ENCODE peak calls at places on chromosomes 13 and 19, in ten cellular contexts. One of them, this sample, is unnamed.
A peak's percentile ranks its signal among the peaks of the same experiment; 100 is the strongest.

GRCh38 chr13:30125422-30126073 is 181.8 kb downstream of the KATNAL1 start:
- DNase-seq in EH: peak; percentile 89
- DNase-seq in activated CD4-positive, alpha-beta T cell treated with anti-CD3 and anti-CD28 coated beads for 1 hour: no peak
- DNase-seq in CD4-positive, alpha-beta T cell: no peak
- DNase-seq in M059J: peak; percentile 89
- DNase-seq in posterior cingulate gyrus: no peak
- DNase-seq in WTC11: no peak
- DNase-seq in stimulated activated naive CD8-positive, alpha-beta T cell treated with anti-CD3 and anti-CD28 coated beads, Interleukin-15, amount 100 ng/mL, for 72 hours: no peak
- DNase-seq in tibial nerve: no peak
- DNase-seq in T follicular helper cell: no peak
- DNase-seq in this sample: peak; percentile 59

GRCh38 chr19:43780706-43781525 is at the start of gene KCNN4:
- DNase-seq in EH: peak; percentile 45
- DNase-seq in activated CD4-positive, alpha-beta T cell treated with anti-CD3 and anti-CD28 coated beads for 1 hour: peak; percentile 36
- DNase-seq in CD4-positive, alpha-beta T cell: peak; percentile 64
- DNase-seq in M059J: peak; percentile 83
- DNase-seq in posterior cingulate gyrus: no peak
- DNase-seq in WTC11: no peak
- DNase-seq in stimulated activated naive CD8-positive, alpha-beta T cell treated with anti-CD3 and anti-CD28 coated beads, Interleukin-15, amount 100 ng/mL, for 72 hours: peak; percentile 79
- DNase-seq in tibial nerve: no peak
- DNase-seq in T follicular helper cell: peak; percentile 21
- DNase-seq in this sample: peak; percentile 62

GRCh38 chr19:15536350-15536749 is 28.0 kb downstream of the CYP4F22 start:
- DNase-seq in EH: no peak
- DNase-seq in activated CD4-positive, alpha-beta T cell treated with anti-CD3 and anti-CD28 coated beads for 1 hour: no peak
- DNase-seq in CD4-positive, alpha-beta T cell: no peak
- DNase-seq in M059J: no peak
- DNase-seq in posterior cingulate gyrus: no peak
- DNase-seq in WTC11: no peak
- DNase-seq in stimulated activated naive CD8-positive, alpha-beta T cell treated with anti-CD3 and anti-CD28 coated beads, Interleukin-15, amount 100 ng/mL, for 72 hours: no peak
- DNase-seq in tibial nerve: no peak
- DNase-seq in T follicular helper cell: no peak
- DNase-seq in this sample: no peak

GRCh38 chr13:26585136-26585535 is 27.7 kb downstream of the WASF3 start:
- DNase-seq in EH: no peak
- DNase-seq in activated CD4-positive, alpha-beta T cell treated with anti-CD3 and anti-CD28 coated beads for 1 hour: no peak
- DNase-seq in CD4-positive, alpha-beta T cell: no peak
- DNase-seq in M059J: no peak
- DNase-seq in posterior cingulate gyrus: no peak
- DNase-seq in WTC11: no peak
- DNase-seq in stimulated activated naive CD8-positive, alpha-beta T cell treated with anti-CD3 and anti-CD28 coated beads, Interleukin-15, amount 100 ng/mL, for 72 hours: no peak
- DNase-seq in tibial nerve: no peak
- DNase-seq in T follicular helper cell: no peak
- DNase-seq in this sample: no peak

GRCh38 chr19:2053601-2054389 is 2.8 kb upstream of the MKNK2 start:
- DNase-seq in EH: no peak
- DNase-seq in activated CD4-positive, alpha-beta T cell treated with anti-CD3 and anti-CD28 coated beads for 1 hour: no peak
- DNase-seq in CD4-positive, alpha-beta T cell: no peak
- DNase-seq in M059J: no peak
- DNase-seq in posterior cingulate gyrus: no peak
- DNase-seq in WTC11: no peak
- DNase-seq in stimulated activated naive CD8-positive, alpha-beta T cell treated with anti-CD3 and anti-CD28 coated beads, Interleukin-15, amount 100 ng/mL, for 72 hours: no peak
- DNase-seq in tibial nerve: no peak
- DNase-seq in T follicular helper cell: no peak
- DNase-seq in this sample: peak; percentile 87

GRCh38 chr19:42281175-42282035 is 12.4 kb downstream of the CIC start:
- DNase-seq in EH: peak; percentile 58
- DNase-seq in activated CD4-positive, alpha-beta T cell treated with anti-CD3 and anti-CD28 coated beads for 1 hour: no peak
- DNase-seq in CD4-positive, alpha-beta T cell: no peak
- DNase-seq in M059J: peak; percentile 69
- DNase-seq in posterior cingulate gyrus: peak; percentile 76
- DNase-seq in WTC11: no peak
- DNase-seq in stimulated activated naive CD8-positive, alpha-beta T cell treated with anti-CD3 and anti-CD28 coated beads, Interleukin-15, amount 100 ng/mL, for 72 hours: peak; percentile 50
- DNase-seq in tibial nerve: peak; percentile 61
- DNase-seq in T follicular helper cell: no peak
- DNase-seq in this sample: peak; percentile 86

GRCh38 chr19:3479819-3480215 is 508 bp downstream of the SMIM24 start:
- DNase-seq in EH: peak; percentile 31
- DNase-seq in activated CD4-positive, alpha-beta T cell treated with anti-CD3 and anti-CD28 coated beads for 1 hour: no peak
- DNase-seq in CD4-positive, alpha-beta T cell: no peak
- DNase-seq in M059J: no peak
- DNase-seq in posterior cingulate gyrus: no peak
- DNase-seq in WTC11: peak; percentile 75
- DNase-seq in stimulated activated naive CD8-positive, alpha-beta T cell treated with anti-CD3 and anti-CD28 coated beads, Interleukin-15, amount 100 ng/mL, for 72 hours: no peak
- DNase-seq in tibial nerve: no peak
- DNase-seq in T follicular helper cell: peak; percentile 32
- DNase-seq in this sample: no peak

GRCh38 chr13:100734194-100734720 is 59.7 kb upstream of the TMTC4 start:
- DNase-seq in EH: no peak
- DNase-seq in activated CD4-positive, alpha-beta T cell treated with anti-CD3 and anti-CD28 coated beads for 1 hour: no peak
- DNase-seq in CD4-positive, alpha-beta T cell: no peak
- DNase-seq in M059J: no peak
- DNase-seq in posterior cingulate gyrus: no peak
- DNase-seq in WTC11: no peak
- DNase-seq in stimulated activated naive CD8-positive, alpha-beta T cell treated with anti-CD3 and anti-CD28 coated beads, Interleukin-15, amount 100 ng/mL, for 72 hours: no peak
- DNase-seq in tibial nerve: no peak
- DNase-seq in T follicular helper cell: no peak
- DNase-seq in this sample: no peak

GRCh38 chr13:79735228-79735627 is 254.3 kb downstream of the NDFIP2 start:
- DNase-seq in EH: peak; percentile 50
- DNase-seq in activated CD4-positive, alpha-beta T cell treated with anti-CD3 and anti-CD28 coated beads for 1 hour: no peak
- DNase-seq in CD4-positive, alpha-beta T cell: no peak
- DNase-seq in M059J: no peak
- DNase-seq in posterior cingulate gyrus: no peak
- DNase-seq in WTC11: no peak
- DNase-seq in stimulated activated naive CD8-positive, alpha-beta T cell treated with anti-CD3 and anti-CD28 coated beads, Interleukin-15, amount 100 ng/mL, for 72 hours: no peak
- DNase-seq in tibial nerve: no peak
- DNase-seq in T follicular helper cell: no peak
- DNase-seq in this sample: peak; percentile 1

GRCh38 chr13:101917475-101917810 is 465.0 kb downstream of the ITGBL1 start:
- DNase-seq in EH: no peak
- DNase-seq in activated CD4-positive, alpha-beta T cell treated with anti-CD3 and anti-CD28 coated beads for 1 hour: no peak
- DNase-seq in CD4-positive, alpha-beta T cell: no peak
- DNase-seq in M059J: no peak
- DNase-seq in posterior cingulate gyrus: peak; percentile 36
- DNase-seq in WTC11: peak; percentile 36
- DNase-seq in stimulated activated naive CD8-positive, alpha-beta T cell treated with anti-CD3 and anti-CD28 coated beads, Interleukin-15, amount 100 ng/mL, for 72 hours: no peak
- DNase-seq in tibial nerve: no peak
- DNase-seq in T follicular helper cell: no peak
- DNase-seq in this sample: no peak

GRCh38 chr19:33349319-33350289 is 23.9 kb upstream of the CEBPG start:
- DNase-seq in EH: no peak
- DNase-seq in activated CD4-positive, alpha-beta T cell treated with anti-CD3 and anti-CD28 coated beads for 1 hour: no peak
- DNase-seq in CD4-positive, alpha-beta T cell: no peak
- DNase-seq in M059J: no peak
- DNase-seq in posterior cingulate gyrus: no peak
- DNase-seq in WTC11: no peak
- DNase-seq in stimulated activated naive CD8-positive, alpha-beta T cell treated with anti-CD3 and anti-CD28 coated beads, Interleukin-15, amount 100 ng/mL, for 72 hours: no peak
- DNase-seq in tibial nerve: no peak
- DNase-seq in T follicular helper cell: no peak
- DNase-seq in this sample: no peak

GRCh38 chr13:46633416-46633815 is 80.4 kb downstream of the LRCH1 start:
- DNase-seq in EH: peak; percentile 93
- DNase-seq in activated CD4-positive, alpha-beta T cell treated with anti-CD3 and anti-CD28 coated beads for 1 hour: no peak
- DNase-seq in CD4-positive, alpha-beta T cell: no peak
- DNase-seq in M059J: peak; percentile 79
- DNase-seq in posterior cingulate gyrus: no peak
- DNase-seq in WTC11: no peak
- DNase-seq in stimulated activated naive CD8-positive, alpha-beta T cell treated with anti-CD3 and anti-CD28 coated beads, Interleukin-15, amount 100 ng/mL, for 72 hours: no peak
- DNase-seq in tibial nerve: no peak
- DNase-seq in T follicular helper cell: no peak
- DNase-seq in this sample: peak; percentile 56

GRCh38 chr19:1260749-1261511 is 8.2 kb upstream of the CIRBP start:
- DNase-seq in EH: peak; percentile 95
- DNase-seq in activated CD4-positive, alpha-beta T cell treated with anti-CD3 and anti-CD28 coated beads for 1 hour: peak; percentile 97
- DNase-seq in CD4-positive, alpha-beta T cell: peak; percentile 94
- DNase-seq in M059J: peak; percentile 94
- DNase-seq in posterior cingulate gyrus: peak; percentile 97
- DNase-seq in WTC11: peak; percentile 98
- DNase-seq in stimulated activated naive CD8-positive, alpha-beta T cell treated with anti-CD3 and anti-CD28 coated beads, Interleukin-15, amount 100 ng/mL, for 72 hours: peak; percentile 98
- DNase-seq in tibial nerve: peak; percentile 93
- DNase-seq in T follicular helper cell: peak; percentile 97
- DNase-seq in this sample: peak; percentile 90

GRCh38 chr19:45477713-45478453 is 10.1 kb downstream of the FOSB start:
- DNase-seq in EH: no peak
- DNase-seq in activated CD4-positive, alpha-beta T cell treated with anti-CD3 and anti-CD28 coated beads for 1 hour: no peak
- DNase-seq in CD4-positive, alpha-beta T cell: no peak
- DNase-seq in M059J: no peak
- DNase-seq in posterior cingulate gyrus: no peak
- DNase-seq in WTC11: no peak
- DNase-seq in stimulated activated naive CD8-positive, alpha-beta T cell treated with anti-CD3 and anti-CD28 coated beads, Interleukin-15, amount 100 ng/mL, for 72 hours: peak; percentile 49
- DNase-seq in tibial nerve: no peak
- DNase-seq in T follicular helper cell: no peak
- DNase-seq in this sample: peak; percentile 75

GRCh38 chr19:42352216-42352892 is 26.9 kb downstream of the MEGF8 start:
- DNase-seq in EH: peak; percentile 21
- DNase-seq in activated CD4-positive, alpha-beta T cell treated with anti-CD3 and anti-CD28 coated beads for 1 hour: no peak
- DNase-seq in CD4-positive, alpha-beta T cell: no peak
- DNase-seq in M059J: peak; percentile 72
- DNase-seq in posterior cingulate gyrus: peak; percentile 87
- DNase-seq in WTC11: no peak
- DNase-seq in stimulated activated naive CD8-positive, alpha-beta T cell treated with anti-CD3 and anti-CD28 coated beads, Interleukin-15, amount 100 ng/mL, for 72 hours: no peak
- DNase-seq in tibial nerve: no peak
- DNase-seq in T follicular helper cell: no peak
- DNase-seq in this sample: no peak

GRCh38 chr13:112679381-112679780 is 10.5 kb upstream of the ATP11A start:
- DNase-seq in EH: no peak
- DNase-seq in activated CD4-positive, alpha-beta T cell treated with anti-CD3 and anti-CD28 coated beads for 1 hour: no peak
- DNase-seq in CD4-positive, alpha-beta T cell: no peak
- DNase-seq in M059J: no peak
- DNase-seq in posterior cingulate gyrus: no peak
- DNase-seq in WTC11: no peak
- DNase-seq in stimulated activated naive CD8-positive, alpha-beta T cell treated with anti-CD3 and anti-CD28 coated beads, Interleukin-15, amount 100 ng/mL, for 72 hours: no peak
- DNase-seq in tibial nerve: no peak
- DNase-seq in T follicular helper cell: no peak
- DNase-seq in this sample: no peak

GRCh38 chr13:112664501-112665203 is 25.2 kb upstream of the ATP11A start:
- DNase-seq in EH: peak; percentile 27
- DNase-seq in activated CD4-positive, alpha-beta T cell treated with anti-CD3 and anti-CD28 coated beads for 1 hour: no peak
- DNase-seq in CD4-positive, alpha-beta T cell: no peak
- DNase-seq in M059J: no peak
- DNase-seq in posterior cingulate gyrus: no peak
- DNase-seq in WTC11: no peak
- DNase-seq in stimulated activated naive CD8-positive, alpha-beta T cell treated with anti-CD3 and anti-CD28 coated beads, Interleukin-15, amount 100 ng/mL, for 72 hours: no peak
- DNase-seq in tibial nerve: no peak
- DNase-seq in T follicular helper cell: no peak
- DNase-seq in this sample: no peak

GRCh38 chr13:48400820-48401219 is 12.1 kb downstream of the LPAR6 start:
- DNase-seq in EH: peak; percentile 92
- DNase-seq in activated CD4-positive, alpha-beta T cell treated with anti-CD3 and anti-CD28 coated beads for 1 hour: no peak
- DNase-seq in CD4-positive, alpha-beta T cell: no peak
- DNase-seq in M059J: peak; percentile 68
- DNase-seq in posterior cingulate gyrus: no peak
- DNase-seq in WTC11: no peak
- DNase-seq in stimulated activated naive CD8-positive, alpha-beta T cell treated with anti-CD3 and anti-CD28 coated beads, Interleukin-15, amount 100 ng/mL, for 72 hours: no peak
- DNase-seq in tibial nerve: no peak
- DNase-seq in T follicular helper cell: no peak
- DNase-seq in this sample: peak; percentile 32

GRCh38 chr13:76019421-76020044 is 383.4 kb downstream of the LMO7 start:
- DNase-seq in EH: no peak
- DNase-seq in activated CD4-positive, alpha-beta T cell treated with anti-CD3 and anti-CD28 coated beads for 1 hour: no peak
- DNase-seq in CD4-positive, alpha-beta T cell: no peak
- DNase-seq in M059J: no peak
- DNase-seq in posterior cingulate gyrus: peak; percentile 60
- DNase-seq in WTC11: peak; percentile 74
- DNase-seq in stimulated activated naive CD8-positive, alpha-beta T cell treated with anti-CD3 and anti-CD28 coated beads, Interleukin-15, amount 100 ng/mL, for 72 hours: no peak
- DNase-seq in tibial nerve: no peak
- DNase-seq in T follicular helper cell: no peak
- DNase-seq in this sample: no peak

GRCh38 chr13:102907886-102908515 is 62.2 kb downstream of the ERCC5 start:
- DNase-seq in EH: peak; percentile 1
- DNase-seq in activated CD4-positive, alpha-beta T cell treated with anti-CD3 and anti-CD28 coated beads for 1 hour: no peak
- DNase-seq in CD4-positive, alpha-beta T cell: no peak
- DNase-seq in M059J: no peak
- DNase-seq in posterior cingulate gyrus: no peak
- DNase-seq in WTC11: no peak
- DNase-seq in stimulated activated naive CD8-positive, alpha-beta T cell treated with anti-CD3 and anti-CD28 coated beads, Interleukin-15, amount 100 ng/mL, for 72 hours: no peak
- DNase-seq in tibial nerve: no peak
- DNase-seq in T follicular helper cell: no peak
- DNase-seq in this sample: no peak

GRCh38 chr19:33206261-33207039 is 12.3 kb downstream of the LRP3 start:
- DNase-seq in EH: no peak
- DNase-seq in activated CD4-positive, alpha-beta T cell treated with anti-CD3 and anti-CD28 coated beads for 1 hour: no peak
- DNase-seq in CD4-positive, alpha-beta T cell: no peak
- DNase-seq in M059J: no peak
- DNase-seq in posterior cingulate gyrus: no peak
- DNase-seq in WTC11: no peak
- DNase-seq in stimulated activated naive CD8-positive, alpha-beta T cell treated with anti-CD3 and anti-CD28 coated beads, Interleukin-15, amount 100 ng/mL, for 72 hours: no peak
- DNase-seq in tibial nerve: no peak
- DNase-seq in T follicular helper cell: no peak
- DNase-seq in this sample: no peak

GRCh38 chr13:33642374-33643065 is 175.4 kb upstream of the RFC3 start:
- DNase-seq in EH: peak; percentile 72
- DNase-seq in activated CD4-positive, alpha-beta T cell treated with anti-CD3 and anti-CD28 coated beads for 1 hour: no peak
- DNase-seq in CD4-positive, alpha-beta T cell: no peak
- DNase-seq in M059J: peak; percentile 27
- DNase-seq in posterior cingulate gyrus: no peak
- DNase-seq in WTC11: no peak
- DNase-seq in stimulated activated naive CD8-positive, alpha-beta T cell treated with anti-CD3 and anti-CD28 coated beads, Interleukin-15, amount 100 ng/mL, for 72 hours: no peak
- DNase-seq in tibial nerve: peak; percentile 33
- DNase-seq in T follicular helper cell: no peak
- DNase-seq in this sample: peak; percentile 58

GRCh38 chr19:17718988-17719711 is at the start of gene MAP1S:
- DNase-seq in EH: peak; percentile 57
- DNase-seq in activated CD4-positive, alpha-beta T cell treated with anti-CD3 and anti-CD28 coated beads for 1 hour: peak; percentile 50
- DNase-seq in CD4-positive, alpha-beta T cell: peak; percentile 50
- DNase-seq in M059J: peak; percentile 37
- DNase-seq in posterior cingulate gyrus: peak; percentile 59
- DNase-seq in WTC11: peak; percentile 89
- DNase-seq in stimulated activated naive CD8-positive, alpha-beta T cell treated with anti-CD3 and anti-CD28 coated beads, Interleukin-15, amount 100 ng/mL, for 72 hours: peak; percentile 64
- DNase-seq in tibial nerve: no peak
- DNase-seq in T follicular helper cell: peak; percentile 37
- DNase-seq in this sample: peak; percentile 82

GRCh38 chr19:46746281-46746965 is at the start of gene STRN4:
- DNase-seq in EH: peak; percentile 59
- DNase-seq in activated CD4-positive, alpha-beta T cell treated with anti-CD3 and anti-CD28 coated beads for 1 hour: peak; percentile 39
- DNase-seq in CD4-positive, alpha-beta T cell: peak; percentile 49
- DNase-seq in M059J: peak; percentile 44
- DNase-seq in posterior cingulate gyrus: peak; percentile 59
- DNase-seq in WTC11: peak; percentile 54
- DNase-seq in stimulated activated naive CD8-positive, alpha-beta T cell treated with anti-CD3 and anti-CD28 coated beads, Interleukin-15, amount 100 ng/mL, for 72 hours: peak; percentile 43
- DNase-seq in tibial nerve: no peak
- DNase-seq in T follicular helper cell: peak; percentile 40
- DNase-seq in this sample: peak; percentile 65

GRCh38 chr19:34359954-34360315 is 5.1 kb upstream of the GPI start:
- DNase-seq in EH: no peak
- DNase-seq in activated CD4-positive, alpha-beta T cell treated with anti-CD3 and anti-CD28 coated beads for 1 hour: no peak
- DNase-seq in CD4-positive, alpha-beta T cell: no peak
- DNase-seq in M059J: no peak
- DNase-seq in posterior cingulate gyrus: no peak
- DNase-seq in WTC11: no peak
- DNase-seq in stimulated activated naive CD8-positive, alpha-beta T cell treated with anti-CD3 and anti-CD28 coated beads, Interleukin-15, amount 100 ng/mL, for 72 hours: no peak
- DNase-seq in tibial nerve: no peak
- DNase-seq in T follicular helper cell: no peak
- DNase-seq in this sample: no peak

GRCh38 chr19:51626675-51627074 is 3.5 kb downstream of the SIGLEC5 start:
- DNase-seq in EH: no peak
- DNase-seq in activated CD4-positive, alpha-beta T cell treated with anti-CD3 and anti-CD28 coated beads for 1 hour: no peak
- DNase-seq in CD4-positive, alpha-beta T cell: no peak
- DNase-seq in M059J: no peak
- DNase-seq in posterior cingulate gyrus: no peak
- DNase-seq in WTC11: no peak
- DNase-seq in stimulated activated naive CD8-positive, alpha-beta T cell treated with anti-CD3 and anti-CD28 coated beads, Interleukin-15, amount 100 ng/mL, for 72 hours: no peak
- DNase-seq in tibial nerve: no peak
- DNase-seq in T follicular helper cell: no peak
- DNase-seq in this sample: no peak

GRCh38 chr13:36454121-36454520 is 21.8 kb downstream of the CCNA1 start:
- DNase-seq in EH: no peak
- DNase-seq in activated CD4-positive, alpha-beta T cell treated with anti-CD3 and anti-CD28 coated beads for 1 hour: no peak
- DNase-seq in CD4-positive, alpha-beta T cell: no peak
- DNase-seq in M059J: no peak
- DNase-seq in posterior cingulate gyrus: no peak
- DNase-seq in WTC11: no peak
- DNase-seq in stimulated activated naive CD8-positive, alpha-beta T cell treated with anti-CD3 and anti-CD28 coated beads, Interleukin-15, amount 100 ng/mL, for 72 hours: no peak
- DNase-seq in tibial nerve: no peak
- DNase-seq in T follicular helper cell: no peak
- DNase-seq in this sample: no peak

GRCh38 chr13:91185294-91185863 is 162.1 kb upstream of the MIR17HG start:
- DNase-seq in EH: peak; percentile 1
- DNase-seq in activated CD4-positive, alpha-beta T cell treated with anti-CD3 and anti-CD28 coated beads for 1 hour: no peak
- DNase-seq in CD4-positive, alpha-beta T cell: no peak
- DNase-seq in M059J: peak; percentile 1
- DNase-seq in posterior cingulate gyrus: no peak
- DNase-seq in WTC11: no peak
- DNase-seq in stimulated activated naive CD8-positive, alpha-beta T cell treated with anti-CD3 and anti-CD28 coated beads, Interleukin-15, amount 100 ng/mL, for 72 hours: no peak
- DNase-seq in tibial nerve: no peak
- DNase-seq in T follicular helper cell: no peak
- DNase-seq in this sample: no peak

This sample was measured in MG63.